ENCODE peak calls at places on chromosomes 6 and 20, in four cellular contexts. U, Z, N and G are unnamed samples.

GRCh38 chr20:63943007-63943807 is 13.0 kb downstream of the UCKL1 start:
- DNase-seq in N (no peak), Z (no peak), U (no peak), G (no peak)

GRCh38 chr20:2865630-2866029 is 7.7 kb upstream of the PTPRA start:
- DNase-seq in N (no peak), Z (no peak), U (no peak), G (no peak)

GRCh38 chr20:45097485-45098095 is 3.3 kb downstream of the KCNS1 start:
- DNase-seq in U (no peak), Z (no peak), N (no peak), G (peak; percentile 25)

GRCh38 chr6:141667580-141668309 is 465.0 kb upstream of the GJE1 start:
- DNase-seq in Z (no peak), N (no peak), U (no peak), G (no peak)

GRCh38 chr6:158622545-158623190 is 21.9 kb downstream of the DYNLT1 start:
- DNase-seq in U (no peak), N (no peak), Z (no peak), G (no peak)

GRCh38 chr6:43807228-43808061 is 37.4 kb downstream of the VEGFA start:
- DNase-seq in Z (no peak), N (no peak), U (no peak), G (no peak)

GRCh38 chr20:63092660-63093215 is 86.0 kb upstream of the BHLHE23 start:
- DNase-seq in U (no peak), Z (peak; percentile 0), N (no peak), G (no peak)

GRCh38 chr6:118743744-118744143 is 92.4 kb upstream of the CEP85L start:
- DNase-seq in U (no peak), Z (no peak), N (no peak), G (no peak)

GRCh38 chr6:91633374-91634184 is 1046.7 kb upstream of the MAP3K7 start:
- DNase-seq in Z (no peak), N (no peak), U (no peak), G (no peak)

GRCh38 chr20:25476106-25477105 is 68.9 kb downstream of the GINS1 start:
- DNase-seq in Z (no peak), U (no peak), N (no peak), G (no peak)

GRCh38 chr6:121339639-121340226 is 5.5 kb upstream of the TBC1D32 start:
- DNase-seq in N (no peak), U (no peak), Z (peak; percentile 6), G (no peak)

GRCh38 chr6:11972270-11972669 is 39.8 kb upstream of the HIVEP1 start:
- DNase-seq in N (no peak), U (no peak), Z (no peak), G (no peak)

GRCh38 chr20:62827323-62828050 is 10.6 kb downstream of the COL9A3 start:
- DNase-seq in Z (no peak), N (no peak), U (no peak), G (no peak)

GRCh38 chr20:45631184-45631583 is at the start of gene WFDC9:
- DNase-seq in Z (no peak), U (no peak), N (no peak), G (no peak)

GRCh38 chr6:26659042-26659359 is 545 bp downstream of the ZNF322 start:
- DNase-seq in Z (no peak), U (no peak), N (no peak), G (no peak)

GRCh38 chr6:28884423-28885148 is 39.2 kb downstream of the TRIM27 start:
- DNase-seq in U (no peak), Z (no peak), N (no peak), G (no peak)

DNA sequence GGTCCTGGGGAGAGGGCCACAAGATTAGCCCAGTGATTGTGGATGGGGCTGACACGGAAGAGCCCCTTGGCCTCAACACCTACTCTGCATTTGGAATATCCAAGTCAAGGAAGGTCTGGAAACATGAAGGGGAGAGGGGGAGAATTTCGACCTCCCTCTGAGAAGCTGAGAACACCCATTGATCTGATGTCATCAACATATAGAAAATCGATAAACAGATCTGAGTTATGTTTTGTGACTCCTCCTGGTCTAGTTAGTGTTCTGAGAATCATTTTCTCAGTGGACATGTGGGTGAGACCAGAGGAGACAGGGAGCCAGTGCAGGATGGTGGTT is 108.0 kb downstream of the SLC22A3 start:
- DNase-seq in N (no peak), U (no peak), Z (no peak), G (no peak)
- TF ChIP-seq CTCF in N (no peak), U (no peak), Z (peak; percentile 40), G (peak; percentile 46)

DNA sequence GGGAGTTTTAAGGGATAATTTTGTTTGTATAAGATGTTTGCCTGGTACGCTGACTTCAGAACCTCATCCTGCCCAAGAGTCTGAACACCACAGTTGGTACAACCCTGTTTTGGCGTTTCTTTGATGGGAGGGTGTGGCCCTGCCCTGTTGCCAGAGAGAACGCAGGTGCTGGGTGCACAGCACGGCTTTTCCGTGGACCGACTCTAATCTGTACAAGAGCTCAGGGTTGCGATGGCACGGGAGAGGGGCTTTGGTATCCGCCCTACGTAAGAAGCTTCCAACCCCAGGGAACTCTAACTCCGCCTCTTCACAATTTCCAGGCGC is 1.3 kb downstream of the CYP24A1 start:
- DNase-seq in N (no peak), U (no peak), Z (peak; percentile 44), G (no peak)
- TF ChIP-seq CTCF in N (no peak), U (no peak), Z (no peak), G (no peak)

DNA sequence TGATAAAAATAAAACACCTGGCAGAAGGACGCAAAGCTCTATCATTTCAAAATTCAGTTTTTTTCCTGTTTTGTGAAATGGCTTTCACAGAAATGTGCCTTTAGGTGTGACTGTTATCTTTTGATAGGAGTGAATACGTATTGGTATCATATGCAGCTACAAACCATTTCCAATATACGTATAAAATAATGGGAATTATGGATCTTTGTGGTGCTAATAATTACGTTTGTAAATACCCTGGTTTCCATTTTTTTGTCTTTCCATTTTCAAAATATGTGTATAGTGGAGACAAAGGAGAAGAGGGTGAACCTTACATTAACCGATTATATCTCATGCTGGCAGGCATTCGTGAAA is 108.7 kb upstream of the GMDS start:
- DNase-seq in U (no peak), Z (no peak), N (no peak), G (no peak)
- TF ChIP-seq CTCF in U (no peak), Z (no peak), N (no peak), G (no peak)

GRCh38 chr6:71190809-71191208 is 97.8 kb upstream of the OGFRL1 start:
- DNase-seq in U (no peak), Z (no peak), N (no peak), G (no peak)
- TF ChIP-seq CTCF in U (peak; percentile 46), Z (peak; percentile 34), N (peak; percentile 32), G (peak; percentile 40)

DNA sequence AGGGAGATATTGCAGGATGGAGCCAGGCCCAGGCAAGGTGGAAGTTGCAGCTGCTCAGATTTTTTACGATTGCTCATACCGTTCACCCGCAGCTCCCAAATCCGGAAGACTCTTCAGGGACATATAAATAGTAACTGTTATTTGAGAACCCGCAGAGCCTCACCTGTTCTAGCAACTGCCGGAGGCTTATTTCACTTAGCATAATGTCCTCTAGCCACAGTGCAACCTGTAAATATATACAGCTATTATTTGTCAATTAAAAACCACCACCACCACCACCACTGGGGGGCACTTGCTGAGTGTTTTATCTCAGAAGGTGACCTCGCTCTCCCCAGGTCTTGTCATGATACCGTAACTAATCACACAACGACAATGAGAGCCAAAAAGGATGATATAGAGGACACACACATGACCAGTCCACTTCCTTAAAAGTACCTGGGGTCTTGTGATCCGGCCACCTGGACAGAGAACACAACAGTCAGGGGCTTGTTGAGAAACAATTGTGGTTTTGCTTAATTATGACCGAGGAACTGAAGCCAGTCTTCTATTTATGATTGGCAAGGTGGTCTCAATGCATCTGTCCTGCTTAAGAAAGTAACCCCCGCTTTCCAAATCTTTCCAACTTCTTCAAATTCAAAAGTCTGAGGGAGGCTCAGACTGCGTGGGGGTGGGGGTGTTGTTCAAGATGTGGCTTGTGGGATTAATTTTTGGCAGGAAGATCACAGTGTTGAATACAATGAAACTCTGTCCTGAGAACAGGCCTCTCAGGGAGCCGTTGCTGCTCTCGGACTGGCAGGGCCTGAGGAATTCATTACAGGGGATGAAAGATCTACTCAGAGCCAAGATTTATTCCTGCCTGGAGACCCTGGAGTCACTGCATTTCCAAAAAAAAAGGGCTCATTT is 107.7 kb upstream of the PRND start:
- DNase-seq in U (no peak), N (peak; percentile 52), Z (peak; percentile 23), G (peak; percentile 73)
- TF ChIP-seq CTCF in U (no peak), N (peak; percentile 51), Z (no peak), G (peak; percentile 54)